ENCODE peak calls at places on chromosomes 16 and 17, in seven cellular contexts. Q is HTR-8/SVneo; T is ELR; E is ACHN; L is A549; I is transverse colon; X is activated naive CD4-positive, alpha-beta T cell treated with Interleukin-2 at 50 U/mL for 16 hours. B is an unnamed sample.

GRCh38 chr17:61827649-61828395 is 35.5 kb downstream of the BRIP1 start:
- DNase-seq in L (no peak), I (no peak), Q (no peak), T (no peak), E (no peak), X (no peak), B (no peak)

GRCh38 chr17:4537451-4538235 is 17.5 kb downstream of the MYBBP1A start:
- DNase-seq in L (no peak), Q (no peak), I (no peak), E (no peak), X (no peak), T (no peak), B (no peak)

GRCh38 chr16:49483651-49484451 is 110.2 kb downstream of the C16orf78 start:
- DNase-seq in X (no peak), Q (no peak), I (no peak), T (no peak), L (no peak), E (no peak), B (no peak)

GRCh38 chr16:19861811-19862327 is 22.8 kb downstream of the GPRC5B start:
- DNase-seq in E (no peak), L (no peak), T (no peak), I (no peak), Q (no peak), X (no peak), B (no peak)

GRCh38 chr17:56891751-56892150 is 22.1 kb downstream of the TRIM25 start:
- DNase-seq in E (peak; percentile 21), Q (no peak), X (peak; percentile 49), L (no peak), T (peak; percentile 14), I (peak; percentile 36), B (no peak)

GRCh38 chr17:40815381-40815780 is 7.0 kb downstream of the KRT10 start:
- DNase-seq in E (no peak), Q (no peak), L (no peak), T (no peak), I (no peak), X (no peak), B (no peak)

GRCh38 chr16:68707341-68708152 is 29.5 kb upstream of the CDH1 start:
- DNase-seq in X (no peak), E (peak; percentile 86), L (peak; percentile 89), Q (peak; percentile 98), I (peak; percentile 87), T (peak; percentile 67), B (peak; percentile 97)

GRCh38 chr16:25709182-25709581 is 17.4 kb downstream of the HS3ST4 start:
- DNase-seq in L (no peak), Q (no peak), T (no peak), I (no peak), X (no peak), E (no peak), B (no peak)

GRCh38 chr16:4624827-4625616 is 396 bp downstream of the MGRN1 start:
- DNase-seq in X (peak; percentile 80), Q (peak; percentile 47), T (peak; percentile 71), E (peak; percentile 74), L (no peak), I (peak; percentile 77), B (peak; percentile 55)

GRCh38 chr16:11405331-11406176 is 60.3 kb downstream of the RMI2 start:
- DNase-seq in T (peak; percentile 52), X (peak; percentile 58), Q (peak; percentile 34), I (peak; percentile 33), E (peak; percentile 47), L (peak; percentile 60), B (peak; percentile 58)

GRCh38 chr16:23771642-23772041 is 16.8 kb downstream of the CHP2 start:
- DNase-seq in L (no peak), Q (no peak), I (no peak), E (no peak), X (no peak), T (no peak), B (no peak)

GRCh38 chr16:49643429-49644142 is 212.3 kb downstream of the ZNF423 start:
- DNase-seq in Q (no peak), T (peak; percentile 2), X (no peak), I (no peak), L (no peak), E (no peak), B (no peak)

GRCh38 chr17:74514632-74515035 is 16.6 kb downstream of the CD300LB start:
- DNase-seq in X (peak; percentile 14), L (peak; percentile 43), T (no peak), I (no peak), E (no peak), Q (no peak), B (peak; percentile 11)

GRCh38 chr16:73949574-73950348 is 346.9 kb upstream of the PSMD7 start:
- DNase-seq in T (peak; percentile 39), I (no peak), L (no peak), Q (peak; percentile 40), X (no peak), E (peak; percentile 30), B (peak; percentile 66)

GRCh38 chr17:45307290-45308015 is 9.4 kb downstream of the MAP3K14 start:
- DNase-seq in Q (no peak), X (peak; percentile 61), L (no peak), I (no peak), T (peak; percentile 91), E (peak; percentile 45), B (no peak)

GRCh38 chr17:48611681-48612455 is 1.1 kb upstream of the HOXB7 start:
- DNase-seq in I (peak; percentile 59), E (peak; percentile 83), X (no peak), L (peak; percentile 70), T (no peak), Q (no peak), B (peak; percentile 49)

GRCh38 chr17:8463089-8463488 is 27.4 kb downstream of the NDEL1 start:
- DNase-seq in T (no peak), L (no peak), Q (no peak), I (no peak), X (no peak), E (no peak), B (no peak)

GRCh38 chr17:65314212-65314611 is 177.0 kb downstream of the RGS9 start:
- DNase-seq in Q (no peak), L (no peak), I (no peak), E (no peak), X (no peak), T (no peak), B (no peak)

GRCh38 chr16:49201118-49201517 is 80.5 kb downstream of the CBLN1 start:
- DNase-seq in Q (no peak), T (no peak), E (no peak), I (no peak), X (no peak), L (no peak), B (no peak)

GRCh38 chr16:82655315-82655714 is 28.5 kb downstream of the CDH13 start:
- DNase-seq in I (peak; percentile 45), Q (peak; percentile 69), T (peak; percentile 94), X (peak; percentile 76), E (peak; percentile 90), L (no peak), B (no peak)

GRCh38 chr17:2239882-2240430 is 63.6 kb downstream of the SMG6 start:
- DNase-seq in L (peak; percentile 50), T (peak; percentile 91), Q (peak; percentile 78), X (peak; percentile 44), E (peak; percentile 70), I (peak; percentile 60), B (peak; percentile 73)

GRCh38 chr17:56153215-56153614 is at the start of gene ANKFN1:
- DNase-seq in I (no peak), Q (no peak), T (no peak), E (no peak), L (no peak), X (no peak), B (no peak)

GRCh38 chr16:31713945-31714898 is 159.4 kb upstream of the ZNF267 start:
- DNase-seq in E (peak; percentile 10), T (peak; percentile 19), I (no peak), L (no peak), X (no peak), Q (no peak), B (no peak)

GRCh38 chr17:4739122-4740024 is at the start of the genes CXCL16 and ZMYND15:
- DNase-seq in L (peak; percentile 85), Q (peak; percentile 46), T (peak; percentile 49), I (peak; percentile 83), X (peak; percentile 62), E (peak; percentile 44), B (no peak)

GRCh38 chr17:49260922-49261291 is 30.3 kb upstream of the PHOSPHO1 start:
- DNase-seq in L (no peak), I (no peak), Q (peak; percentile 42), E (no peak), T (no peak), X (no peak), B (no peak)

GRCh38 chr17:75396781-75397180 is 8.7 kb downstream of the GRB2 start:
- DNase-seq in T (no peak), X (no peak), L (no peak), I (no peak), E (no peak), Q (no peak), B (no peak)

GRCh38 chr16:11857161-11857560 is 5.8 kb upstream of the RSL1D1 start:
- DNase-seq in T (peak; percentile 58), Q (no peak), L (no peak), X (no peak), E (no peak), I (no peak), B (no peak)

GRCh38 chr17:57506253-57506911 is 238.7 kb downstream of the CCDC182 start:
- DNase-seq in X (no peak), L (no peak), I (no peak), E (no peak), Q (no peak), T (no peak), B (no peak)

GRCh38 chr16:55647798-55648197 is 8.0 kb upstream of the SLC6A2 start:
- DNase-seq in Q (no peak), T (no peak), X (no peak), L (no peak), E (no peak), I (no peak), B (no peak)

GRCh38 chr17:20074489-20074888 is 65.3 kb downstream of the SPECC1 start:
- DNase-seq in I (no peak), Q (no peak), X (no peak), T (no peak), L (no peak), E (no peak), B (no peak)

GRCh38 chr17:83137523-83137922 is 58.1 kb downstream of the METRNL start:
- DNase-seq in T (no peak), E (no peak), L (no peak), I (no peak), Q (no peak), X (no peak), B (no peak)

GRCh38 chr16:64434526-64435069 is 687.3 kb downstream of the CDH11 start:
- DNase-seq in X (no peak), E (no peak), L (no peak), I (no peak), T (no peak), Q (no peak), B (no peak)

GRCh38 chr16:5820472-5820871 is 722.9 kb upstream of the EEF2KMT start:
- DNase-seq in L (no peak), I (no peak), X (no peak), T (no peak), Q (no peak), E (no peak), B (no peak)

GRCh38 chr17:65474658-65475057 is 86.8 kb downstream of the AXIN2 start:
- DNase-seq in L (no peak), I (no peak), E (no peak), Q (no peak), T (no peak), X (no peak), B (no peak)

B was measured in PC-9.